ENCODE peak calls at places on chromosome 1, in eight cellular contexts. One of them, this sample, is unnamed.

GRCh38 chr1:6591222-6591621 is 11.4 kb downstream of the ZBTB48 start:
- DNase-seq in fibroblast of villous mesenchyme: no peak
- DNase-seq in stimulated activated CD8-positive, alpha-beta memory T cell treated with anti-CD3 and anti-CD28 coated beads, Interleukin-15, amount 100 ng/mL, for 1 hour: no peak
- DNase-seq in stimulated activated naive B cell treated with anti-CD40 and anti-IgM and Interleukin-4, amounts not matched to agents 10 μg/mL and 1 μg/mL and 100 μg/mL, for 72 hours: no peak
- DNase-seq in stimulated activated CD4-positive, alpha-beta T cell treated with anti-CD3 and anti-CD28 coated beads, Interleukin-12 subunit alpha, Interleukin-12 subunit beta, amount 100 ng/mL, for 4 hours: no peak
- DNase-seq in GF-D8: peak; percentile 49
- DNase-seq in psoas muscle: peak; percentile 80
- DNase-seq in IMR-90: no peak
- DNase-seq in this sample: no peak

GRCh38 chr1:97902067-97902466 is 18.8 kb downstream of the DPYD start:
- DNase-seq in fibroblast of villous mesenchyme: no peak
- DNase-seq in stimulated activated CD8-positive, alpha-beta memory T cell treated with anti-CD3 and anti-CD28 coated beads, Interleukin-15, amount 100 ng/mL, for 1 hour: no peak
- DNase-seq in stimulated activated naive B cell treated with anti-CD40 and anti-IgM and Interleukin-4, amounts not matched to agents 10 μg/mL and 1 μg/mL and 100 μg/mL, for 72 hours: no peak
- DNase-seq in stimulated activated CD4-positive, alpha-beta T cell treated with anti-CD3 and anti-CD28 coated beads, Interleukin-12 subunit alpha, Interleukin-12 subunit beta, amount 100 ng/mL, for 4 hours: no peak
- DNase-seq in GF-D8: no peak
- DNase-seq in psoas muscle: no peak
- DNase-seq in IMR-90: no peak
- DNase-seq in this sample: no peak

GRCh38 chr1:89552481-89553194 is 28.0 kb downstream of the LRRC8B start:
- DNase-seq in fibroblast of villous mesenchyme: peak; percentile 22
- DNase-seq in stimulated activated CD8-positive, alpha-beta memory T cell treated with anti-CD3 and anti-CD28 coated beads, Interleukin-15, amount 100 ng/mL, for 1 hour: no peak
- DNase-seq in stimulated activated naive B cell treated with anti-CD40 and anti-IgM and Interleukin-4, amounts not matched to agents 10 μg/mL and 1 μg/mL and 100 μg/mL, for 72 hours: no peak
- DNase-seq in stimulated activated CD4-positive, alpha-beta T cell treated with anti-CD3 and anti-CD28 coated beads, Interleukin-12 subunit alpha, Interleukin-12 subunit beta, amount 100 ng/mL, for 4 hours: no peak
- DNase-seq in GF-D8: peak; percentile 62
- DNase-seq in psoas muscle: no peak
- DNase-seq in IMR-90: no peak
- DNase-seq in this sample: peak; percentile 47

GRCh38 chr1:117646956-117647355 is 41.1 kb downstream of the TENT5C start:
- DNase-seq in fibroblast of villous mesenchyme: no peak
- DNase-seq in stimulated activated CD8-positive, alpha-beta memory T cell treated with anti-CD3 and anti-CD28 coated beads, Interleukin-15, amount 100 ng/mL, for 1 hour: no peak
- DNase-seq in stimulated activated naive B cell treated with anti-CD40 and anti-IgM and Interleukin-4, amounts not matched to agents 10 μg/mL and 1 μg/mL and 100 μg/mL, for 72 hours: no peak
- DNase-seq in stimulated activated CD4-positive, alpha-beta T cell treated with anti-CD3 and anti-CD28 coated beads, Interleukin-12 subunit alpha, Interleukin-12 subunit beta, amount 100 ng/mL, for 4 hours: no peak
- DNase-seq in GF-D8: no peak
- DNase-seq in psoas muscle: no peak
- DNase-seq in IMR-90: no peak
- DNase-seq in this sample: no peak

GRCh38 chr1:177959793-177960515 is 9.9 kb downstream of the SEC16B start:
- DNase-seq in fibroblast of villous mesenchyme: peak; percentile 34
- DNase-seq in stimulated activated CD8-positive, alpha-beta memory T cell treated with anti-CD3 and anti-CD28 coated beads, Interleukin-15, amount 100 ng/mL, for 1 hour: no peak
- DNase-seq in stimulated activated naive B cell treated with anti-CD40 and anti-IgM and Interleukin-4, amounts not matched to agents 10 μg/mL and 1 μg/mL and 100 μg/mL, for 72 hours: no peak
- DNase-seq in stimulated activated CD4-positive, alpha-beta T cell treated with anti-CD3 and anti-CD28 coated beads, Interleukin-12 subunit alpha, Interleukin-12 subunit beta, amount 100 ng/mL, for 4 hours: no peak
- DNase-seq in GF-D8: no peak
- DNase-seq in psoas muscle: no peak
- DNase-seq in IMR-90: peak; percentile 68
- DNase-seq in this sample: no peak

GRCh38 chr1:85203573-85204169 is 2.9 kb upstream of the SYDE2 start:
- DNase-seq in fibroblast of villous mesenchyme: peak; percentile 80
- DNase-seq in stimulated activated CD8-positive, alpha-beta memory T cell treated with anti-CD3 and anti-CD28 coated beads, Interleukin-15, amount 100 ng/mL, for 1 hour: no peak
- DNase-seq in stimulated activated naive B cell treated with anti-CD40 and anti-IgM and Interleukin-4, amounts not matched to agents 10 μg/mL and 1 μg/mL and 100 μg/mL, for 72 hours: no peak
- DNase-seq in stimulated activated CD4-positive, alpha-beta T cell treated with anti-CD3 and anti-CD28 coated beads, Interleukin-12 subunit alpha, Interleukin-12 subunit beta, amount 100 ng/mL, for 4 hours: no peak
- DNase-seq in GF-D8: no peak
- DNase-seq in psoas muscle: no peak
- DNase-seq in IMR-90: peak; percentile 22
- DNase-seq in this sample: no peak

GRCh38 chr1:90924982-90925381 is 96.9 kb downstream of the ZNF644 start:
- DNase-seq in fibroblast of villous mesenchyme: no peak
- DNase-seq in stimulated activated CD8-positive, alpha-beta memory T cell treated with anti-CD3 and anti-CD28 coated beads, Interleukin-15, amount 100 ng/mL, for 1 hour: no peak
- DNase-seq in stimulated activated naive B cell treated with anti-CD40 and anti-IgM and Interleukin-4, amounts not matched to agents 10 μg/mL and 1 μg/mL and 100 μg/mL, for 72 hours: no peak
- DNase-seq in stimulated activated CD4-positive, alpha-beta T cell treated with anti-CD3 and anti-CD28 coated beads, Interleukin-12 subunit alpha, Interleukin-12 subunit beta, amount 100 ng/mL, for 4 hours: no peak
- DNase-seq in GF-D8: no peak
- DNase-seq in psoas muscle: no peak
- DNase-seq in IMR-90: peak; percentile 8
- DNase-seq in this sample: no peak

GRCh38 chr1:14724697-14725096 is 126.2 kb downstream of the KAZN start:
- DNase-seq in fibroblast of villous mesenchyme: no peak
- DNase-seq in stimulated activated CD8-positive, alpha-beta memory T cell treated with anti-CD3 and anti-CD28 coated beads, Interleukin-15, amount 100 ng/mL, for 1 hour: no peak
- DNase-seq in stimulated activated naive B cell treated with anti-CD40 and anti-IgM and Interleukin-4, amounts not matched to agents 10 μg/mL and 1 μg/mL and 100 μg/mL, for 72 hours: no peak
- DNase-seq in stimulated activated CD4-positive, alpha-beta T cell treated with anti-CD3 and anti-CD28 coated beads, Interleukin-12 subunit alpha, Interleukin-12 subunit beta, amount 100 ng/mL, for 4 hours: no peak
- DNase-seq in GF-D8: no peak
- DNase-seq in psoas muscle: no peak
- DNase-seq in IMR-90: no peak
- DNase-seq in this sample: no peak

GRCh38 chr1:24096009-24096736 is 15.8 kb downstream of the MYOM3 start:
- DNase-seq in fibroblast of villous mesenchyme: no peak
- DNase-seq in stimulated activated CD8-positive, alpha-beta memory T cell treated with anti-CD3 and anti-CD28 coated beads, Interleukin-15, amount 100 ng/mL, for 1 hour: no peak
- DNase-seq in stimulated activated naive B cell treated with anti-CD40 and anti-IgM and Interleukin-4, amounts not matched to agents 10 μg/mL and 1 μg/mL and 100 μg/mL, for 72 hours: no peak
- DNase-seq in stimulated activated CD4-positive, alpha-beta T cell treated with anti-CD3 and anti-CD28 coated beads, Interleukin-12 subunit alpha, Interleukin-12 subunit beta, amount 100 ng/mL, for 4 hours: no peak
- DNase-seq in GF-D8: no peak
- DNase-seq in psoas muscle: peak; percentile 89
- DNase-seq in IMR-90: no peak
- DNase-seq in this sample: no peak

This sample was measured in germinal center.